ENCODE peak calls at places on chromosomes 5 and 9, in five cellular contexts. One of them, this sample, is unnamed.

GRCh38 chr5:4630031-4630430 is 510.1 kb upstream of the ADAMTS16 start:
- DNase-seq in Panc1: no peak
- DNase-seq in activated T-helper 1 cell treated with anti-CD3 and anti-CD28 coated beads, Interleukin-2, amount 50 U/mL, for 16 hours: no peak
- DNase-seq in AG08396: no peak
- DNase-seq in NCI-H2081: no peak
- DNase-seq in this sample: no peak

GRCh38 chr5:5419291-5420210 is 2.9 kb upstream of the ICE1 start:
- DNase-seq in Panc1: peak
- DNase-seq in activated T-helper 1 cell treated with anti-CD3 and anti-CD28 coated beads, Interleukin-2, amount 50 U/mL, for 16 hours: no peak
- DNase-seq in AG08396: peak
- DNase-seq in NCI-H2081: peak
- DNase-seq in this sample: peak

GRCh38 chr9:73009649-73010288 is 56.9 kb upstream of the ALDH1A1 start:
- DNase-seq in Panc1: no peak
- DNase-seq in activated T-helper 1 cell treated with anti-CD3 and anti-CD28 coated beads, Interleukin-2, amount 50 U/mL, for 16 hours: no peak
- DNase-seq in AG08396: no peak
- DNase-seq in NCI-H2081: no peak
- DNase-seq in this sample: no peak

GRCh38 chr9:114506082-114506390 is 763 bp upstream of the WHRN start:
- DNase-seq in Panc1: no peak
- DNase-seq in activated T-helper 1 cell treated with anti-CD3 and anti-CD28 coated beads, Interleukin-2, amount 50 U/mL, for 16 hours: no peak
- DNase-seq in AG08396: no peak
- DNase-seq in NCI-H2081: no peak
- DNase-seq in this sample: no peak

GRCh38 chr5:5302201-5302600 is 120.3 kb upstream of the ICE1 start:
- DNase-seq in Panc1: no peak
- DNase-seq in activated T-helper 1 cell treated with anti-CD3 and anti-CD28 coated beads, Interleukin-2, amount 50 U/mL, for 16 hours: no peak
- DNase-seq in AG08396: no peak
- DNase-seq in NCI-H2081: no peak
- DNase-seq in this sample: no peak

GRCh38 chr5:73263001-73263710 is 90.2 kb downstream of the TMEM174 start:
- DNase-seq in Panc1: no peak
- DNase-seq in activated T-helper 1 cell treated with anti-CD3 and anti-CD28 coated beads, Interleukin-2, amount 50 U/mL, for 16 hours: no peak
- DNase-seq in AG08396: no peak
- DNase-seq in NCI-H2081: no peak
- DNase-seq in this sample: no peak

GRCh38 chr9:116219686-116220085 is 66.1 kb downstream of the PAPPA start:
- DNase-seq in Panc1: no peak
- DNase-seq in activated T-helper 1 cell treated with anti-CD3 and anti-CD28 coated beads, Interleukin-2, amount 50 U/mL, for 16 hours: no peak
- DNase-seq in AG08396: no peak
- DNase-seq in NCI-H2081: peak
- DNase-seq in this sample: no peak

GRCh38 chr9:121107041-121107440 is 32.3 kb downstream of the CNTRL start:
- DNase-seq in Panc1: no peak
- DNase-seq in activated T-helper 1 cell treated with anti-CD3 and anti-CD28 coated beads, Interleukin-2, amount 50 U/mL, for 16 hours: no peak
- DNase-seq in AG08396: no peak
- DNase-seq in NCI-H2081: no peak
- DNase-seq in this sample: no peak

GRCh38 chr9:127522727-127523126 is 71.4 kb downstream of the LRSAM1 start:
- DNase-seq in Panc1: no peak
- DNase-seq in activated T-helper 1 cell treated with anti-CD3 and anti-CD28 coated beads, Interleukin-2, amount 50 U/mL, for 16 hours: no peak
- DNase-seq in AG08396: no peak
- DNase-seq in NCI-H2081: no peak
- DNase-seq in this sample: no peak